ENCODE peak calls at places on chromosome 10, in five cellular contexts. D, Y, H, Q and A are unnamed samples.
A peak's percentile ranks its signal among the peaks of the same experiment; 100 is the strongest.

GRCh38 chr10:99658622-99659030 is 683 bp upstream of the ENTPD7 start:
- DNase-seq in D (peak; percentile 16), Y (peak; percentile 28), H (peak; percentile 91), Q (no peak), A (peak; percentile 65)

GRCh38 chr10:33939892-33940291 is 605.4 kb upstream of the NRP1 start:
- DNase-seq in D (no peak), Y (no peak), H (no peak), Q (no peak), A (no peak)

GRCh38 chr10:35208536-35208935 is 81.9 kb downstream of the CREM start:
- DNase-seq in D (peak; percentile 60), Y (no peak), H (no peak), Q (no peak), A (no peak)

GRCh38 chr10:68792115-68792514 is 35.2 kb upstream of the STOX1 start:
- DNase-seq in D (no peak), Y (no peak), H (no peak), Q (no peak), A (no peak)

GRCh38 chr10:102467971-102468438 is 16.7 kb upstream of the C10orf95 start:
- DNase-seq in D (no peak), Y (no peak), H (no peak), Q (no peak), A (no peak)

GRCh38 chr10:89080660-89081059 is 90.1 kb downstream of the FAS start:
- DNase-seq in D (no peak), Y (no peak), H (no peak), Q (no peak), A (no peak)

GRCh38 chr10:70675496-70676161 is 3.3 kb downstream of the ADAMTS14 start:
- DNase-seq in D (no peak), Y (no peak), H (no peak), Q (no peak), A (no peak)

GRCh38 chr10:62993121-62993520 is 140.0 kb upstream of the NRBF2 start:
- DNase-seq in D (no peak), Y (no peak), H (no peak), Q (no peak), A (no peak)